ENCODE peak calls at places on chromosomes 2 and 18, in five cellular contexts. I is coronary artery, N is GM23338, T is neural progenitor cell, H is astrocyte. M is an unnamed sample.

GRCh38 chr2:113915067-113915819 is 25.4 kb downstream of the ACTR3 start:
- DNase-seq in I (no peak), N (no peak), T (no peak), H (no peak), M (no peak)

GRCh38 chr2:8547284-8548064 is 134.4 kb upstream of the ID2 start:
- DNase-seq in I (peak), N (no peak), T (no peak), H (no peak), M (no peak)

GRCh38 chr2:16218651-16219050 is 278.3 kb downstream of the MYCN start:
- DNase-seq in I (no peak), N (peak), T (peak), H (no peak), M (no peak)

GRCh38 chr2:888906-889566 is 61.6 kb upstream of the SNTG2 start:
- DNase-seq in I (peak), N (no peak), T (no peak), H (no peak), M (no peak)

GRCh38 chr2:224881846-224882245 is 160.4 kb downstream of the DOCK10 start:
- DNase-seq in I (no peak), N (no peak), T (no peak), H (no peak), M (no peak)

GRCh38 chr2:222318712-222319575 is 20.1 kb upstream of the PAX3 start:
- DNase-seq in I (no peak), N (peak), T (peak), H (no peak), M (no peak)

GRCh38 chr2:135456431-135456830 is 74.6 kb downstream of the ZRANB3 start:
- DNase-seq in I (no peak), N (no peak), T (no peak), H (no peak), M (no peak)

GRCh38 chr2:239348563-239349447 is 52.0 kb downstream of the HDAC4 start:
- DNase-seq in I (no peak), N (no peak), T (no peak), H (no peak), M (no peak)

GRCh38 chr2:127012868-127013267 is 94.1 kb downstream of the BIN1 start:
- DNase-seq in I (no peak), N (no peak), T (no peak), H (no peak), M (no peak)

GRCh38 chr2:126769118-126769517 is 113.2 kb downstream of the GYPC start:
- DNase-seq in I (no peak), N (no peak), T (no peak), H (no peak), M (no peak)

GRCh38 chr2:228410051-228410450 is 228.6 kb upstream of the SPHKAP start:
- DNase-seq in I (no peak), N (no peak), T (no peak), H (no peak), M (no peak)

GRCh38 chr2:24907106-24907505 is 12.9 kb downstream of the ADCY3 start:
- DNase-seq in I (no peak), N (no peak), T (no peak), H (no peak), M (no peak)

GRCh38 chr18:70384181-70384790 is 95.4 kb downstream of the SOCS6 start:
- DNase-seq in I (no peak), N (no peak), T (no peak), H (peak), M (no peak)

GRCh38 chr2:84487298-84487996 is 28.4 kb upstream of the SUCLG1 start:
- DNase-seq in I (no peak), N (no peak), T (peak), H (peak), M (no peak)

GRCh38 chr18:2717407-2717806 is 61.9 kb downstream of the SMCHD1 start:
- DNase-seq in I (no peak), N (no peak), T (no peak), H (no peak), M (no peak)

GRCh38 chr2:62512385-62512784 is 6.4 kb upstream of the TMEM17 start:
- DNase-seq in I (no peak), N (no peak), T (no peak), H (no peak), M (no peak)

GRCh38 chr2:26672112-26672817 is 20.3 kb upstream of the KCNK3 start:
- DNase-seq in I (peak), N (peak), T (no peak), H (no peak), M (no peak)

GRCh38 chr18:67373636-67374035 is 142.9 kb downstream of the DSEL start:
- DNase-seq in I (no peak), N (no peak), T (no peak), H (no peak), M (no peak)

GRCh38 chr18:21557607-21558253 is 42.8 kb downstream of the ESCO1 start:
- DNase-seq in I (no peak), N (peak), T (no peak), H (no peak), M (no peak)

GRCh38 chr2:143745060-143745459 is 615.8 kb downstream of the ARHGAP15 start:
- DNase-seq in I (no peak), N (peak), T (no peak), H (no peak), M (no peak)

GRCh38 chr2:113214141-113214540 is 40.4 kb downstream of the PSD4 start:
- DNase-seq in I (no peak), N (no peak), T (no peak), H (no peak), M (no peak)

GRCh38 chr2:45289997-45290673 is 280.9 kb upstream of the SIX2 start:
- DNase-seq in I (no peak), N (no peak), T (no peak), H (no peak), M (no peak)

GRCh38 chr2:191202209-191202721 is 42.9 kb upstream of the MYO1B start:
- DNase-seq in I (no peak), N (no peak), T (no peak), H (peak), M (no peak)

GRCh38 chr2:201419057-201419635 is 32.1 kb downstream of the TRAK2 start:
- DNase-seq in I (no peak), N (no peak), T (no peak), H (no peak), M (no peak)

GRCh38 chr18:62878305-62878704 is 163.0 kb downstream of the PHLPP1 start:
- DNase-seq in I (no peak), N (no peak), T (no peak), H (no peak), M (no peak)

GRCh38 chr2:138356178-138356577 is 145.4 kb upstream of the SPOPL start:
- DNase-seq in I (no peak), N (no peak), T (no peak), H (peak), M (no peak)

GRCh38 chr2:121682396-121683298 is 33.4 kb upstream of the CLASP1 start:
- DNase-seq in I (no peak), N (no peak), T (peak), H (no peak), M (no peak)

GRCh38 chr2:23436346-23437099 is 51.5 kb downstream of the KLHL29 start:
- DNase-seq in I (peak), N (peak), T (no peak), H (peak), M (no peak)

GRCh38 chr18:7488571-7488970 is 78.5 kb upstream of the PTPRM start:
- DNase-seq in I (no peak), N (peak), T (no peak), H (no peak), M (no peak)

GRCh38 chr2:108905176-108905575 is 83.8 kb downstream of the EDAR start:
- DNase-seq in I (no peak), N (no peak), T (no peak), H (no peak), M (no peak)

DNA sequence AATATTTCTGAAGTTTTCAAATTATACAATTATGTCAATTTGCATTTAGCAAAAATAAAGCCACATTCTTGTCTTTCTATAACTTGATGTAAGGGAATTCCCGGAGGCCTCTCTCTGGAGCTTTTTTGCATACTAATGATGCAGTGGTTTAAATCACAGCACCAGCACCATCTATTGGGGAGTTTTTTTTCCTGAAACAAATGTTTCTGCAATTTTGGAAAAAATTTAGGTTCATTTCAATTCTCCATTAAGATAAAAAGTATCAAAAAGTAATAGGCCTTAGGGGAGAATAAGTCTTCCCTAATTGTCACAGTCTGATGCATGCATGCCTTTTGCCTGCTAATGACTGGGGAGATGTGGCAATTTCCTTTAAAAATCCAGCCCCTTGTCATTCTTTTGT is 13.5 kb downstream of the CBLN2 start:
- DNase-seq in I (no peak), N (no peak), T (peak), H (no peak), M (no peak)
- TF ChIP-seq CTCF in I (no peak), N (no peak), T (peak), H (peak), M (no peak)

GRCh38 chr18:79679552-79680099 is at the start of gene CTDP1:
- DNase-seq in I (peak), N (peak), T (peak), H (peak), M (peak)

GRCh38 chr18:79680891-79681339 is 1.3 kb downstream of the CTDP1 start:
- DNase-seq in I (no peak), N (no peak), T (no peak), H (no peak), M (no peak)

GRCh38 chr18:79678665-79679551 is 695 bp upstream of the CTDP1 start:
- DNase-seq in I (peak), N (peak), T (peak), H (peak), M (peak)

GRCh38 chr18:79681484-79682387 is 2.1 kb downstream of the CTDP1 start:
- DNase-seq in I (no peak), N (no peak), T (no peak), H (no peak), M (no peak)

DNA sequence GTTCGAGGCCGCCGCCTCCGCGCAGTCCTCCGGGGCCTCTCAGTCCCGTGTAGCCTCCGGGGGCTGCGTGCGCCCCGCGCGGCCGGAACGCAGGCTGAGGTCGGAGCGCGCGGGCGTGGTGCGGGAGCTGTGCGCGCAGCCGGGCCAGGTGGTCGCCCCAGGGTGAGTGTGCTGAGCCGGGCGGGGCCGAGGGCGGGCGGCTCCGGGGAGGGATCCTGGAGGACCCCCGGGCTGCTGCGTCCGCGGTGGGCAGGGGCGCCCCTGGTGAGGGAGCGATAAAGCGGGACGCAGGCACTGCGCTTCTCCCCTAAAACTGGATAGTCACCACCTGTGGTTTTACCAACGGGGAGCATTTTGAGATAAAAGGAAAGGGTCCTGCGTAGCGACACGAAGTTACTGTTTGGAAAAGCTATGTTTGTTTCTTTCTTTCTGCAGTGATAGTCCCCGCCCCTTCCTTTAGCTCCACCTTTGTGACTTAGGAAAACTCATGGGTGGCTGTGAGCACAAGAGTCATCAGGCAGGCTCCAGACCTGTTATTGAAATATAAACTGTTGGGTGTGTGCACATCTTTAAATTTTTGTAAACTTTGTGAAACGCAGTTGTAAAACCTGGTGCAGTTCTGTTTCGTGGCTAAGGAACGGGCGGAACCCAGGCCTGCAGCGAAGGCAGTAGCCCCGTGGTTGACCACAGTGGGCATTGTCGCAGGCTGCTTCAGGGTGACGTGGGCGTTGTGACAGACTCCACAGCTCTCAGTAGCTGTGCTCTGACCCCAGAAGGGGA is 687 bp downstream of the CTDP1 start:
- DNase-seq in I (no peak), N (peak), T (peak), H (peak), M (no peak)
- TF ChIP-seq CTCF in I (no peak), N (no peak), T (peak), H (no peak), M (no peak)

DNA sequence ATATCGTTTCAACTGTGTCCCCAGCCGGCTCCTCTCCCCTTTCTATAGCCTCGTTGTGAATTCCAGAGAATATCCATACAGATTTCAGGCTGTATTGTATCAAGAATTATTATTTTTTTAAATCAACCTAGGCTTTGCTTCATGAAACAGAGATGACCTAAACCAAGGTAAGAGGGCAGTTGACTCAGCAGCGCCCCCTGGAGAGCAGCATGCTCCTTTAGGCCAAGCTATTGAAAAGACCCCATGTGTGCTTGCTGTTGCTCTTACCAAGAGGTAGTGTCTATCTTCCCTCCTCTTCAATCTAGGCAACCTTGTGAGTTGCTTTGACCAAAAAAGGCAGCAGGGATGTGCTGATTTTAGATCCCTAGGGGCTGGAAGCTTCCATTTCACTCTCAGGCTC is 426.7 kb upstream of the SMIM21 start:
- DNase-seq in I (no peak), N (peak), T (peak), H (no peak), M (no peak)
- TF ChIP-seq CTCF in I (no peak), N (peak), T (peak), H (peak), M (no peak)

GRCh38 chr2:217893440-217893839 is 109.4 kb downstream of the TNS1 start:
- DNase-seq in I (no peak), N (no peak), T (no peak), H (no peak), M (no peak)

GRCh38 chr2:217892560-217892959 is 110.2 kb downstream of the TNS1 start:
- DNase-seq in I (no peak), N (no peak), T (no peak), H (no peak), M (no peak)

GRCh38 chr2:217889656-217890055 is 113.1 kb downstream of the TNS1 start:
- DNase-seq in I (no peak), N (no peak), T (no peak), H (no peak), M (no peak)

GRCh38 chr2:217887841-217888665 is 114.7 kb downstream of the TNS1 start:
- DNase-seq in I (no peak), N (no peak), T (no peak), H (peak), M (no peak)

GRCh38 chr2:217890445-217890844 is 112.3 kb downstream of the TNS1 start:
- DNase-seq in I (no peak), N (no peak), T (peak), H (peak), M (no peak)
- TF ChIP-seq CTCF in I (no peak), N (peak), T (no peak), H (peak), M (no peak)